ENCODE peak calls at places on chromosomes 4 and X, in eight cellular contexts. X is adipocyte, Y is fibroblast of lung, M is GM12878, T is HCT116, A is neural progenitor cell, J is trophoblast cell, B is IMR-90. V is an unnamed sample.
A peak's percentile ranks its signal among the peaks of the same experiment; 100 is the strongest.

GRCh38 chr4:69214716-69215115 is at the start of gene UGT2B11:
- DNase-seq in M (no peak), X (no peak), J (no peak), Y (no peak), T (no peak), A (no peak), B (no peak), V (no peak)

GRCh38 chrX:130539721-130540321 is 138.0 kb downstream of the RBMX2 start:
- DNase-seq in M (no peak), X (peak; percentile 74), T (peak; percentile 27), A (peak; percentile 61), J (peak; percentile 68), B (peak; percentile 45), Y (peak; percentile 24), V (peak; percentile 32)

GRCh38 chr4:176123710-176124407 is 58.2 kb downstream of the WDR17 start:
- DNase-seq in A (peak; percentile 72), J (peak; percentile 56), B (no peak), X (peak; percentile 38), T (peak; percentile 26), M (peak; percentile 51), Y (peak; percentile 6), V (no peak)

GRCh38 chrX:136146614-136147319 is 566 bp upstream of the FHL1 start:
- DNase-seq in X (peak; percentile 31), T (no peak), Y (peak; percentile 9), M (no peak), A (peak; percentile 49), B (no peak), J (no peak), V (no peak)

GRCh38 chr4:37392540-37393255 is 148.2 kb downstream of the NWD2 start:
- DNase-seq in T (peak; percentile 23), M (no peak), A (peak; percentile 5), J (no peak), X (no peak), B (no peak), Y (peak; percentile 1), V (no peak)

GRCh38 chr4:52368895-52369294 is 290.2 kb downstream of the USP46 start:
- DNase-seq in J (no peak), T (no peak), Y (no peak), X (no peak), M (no peak), B (no peak), A (no peak), V (no peak)

GRCh38 chr4:107977482-107977881 is 12.2 kb upstream of the HADH start:
- DNase-seq in T (no peak), J (no peak), Y (no peak), X (no peak), B (no peak), A (no peak), M (no peak), V (no peak)

GRCh38 chr4:173735585-173735984 is 205.6 kb upstream of the HAND2 start:
- DNase-seq in M (no peak), A (no peak), T (no peak), X (no peak), B (no peak), Y (no peak), J (no peak), V (no peak)

GRCh38 chrX:76796311-76796710 is 368.8 kb downstream of the MAGEE1 start:
- DNase-seq in B (no peak), M (no peak), J (peak; percentile 9), A (no peak), T (no peak), Y (no peak), X (no peak), V (no peak)

GRCh38 chr4:1594871-1595788 is 89.0 kb downstream of the FAM53A start:
- DNase-seq in A (no peak), Y (no peak), B (no peak), X (no peak), T (no peak), J (no peak), M (no peak), V (no peak)

GRCh38 chr4:42143996-42144395 is 8.5 kb downstream of the BEND4 start:
- DNase-seq in A (no peak), Y (no peak), X (no peak), J (peak; percentile 7), T (no peak), M (no peak), B (no peak), V (no peak)

GRCh38 chr4:89894654-89895652 is at the start of gene MMRN1:
- DNase-seq in M (no peak), B (no peak), X (no peak), A (no peak), J (no peak), Y (no peak), T (no peak), V (no peak)

GRCh38 chr4:24235609-24236008 is 345.8 kb upstream of the PPARGC1A start:
- DNase-seq in M (no peak), J (no peak), B (peak; percentile 12), T (no peak), Y (peak; percentile 33), A (no peak), X (no peak), V (no peak)

GRCh38 chr4:187937557-187937956 is 58.0 kb upstream of the ZFP42 start:
- DNase-seq in M (no peak), T (no peak), B (no peak), A (no peak), Y (no peak), X (no peak), J (no peak), V (no peak)

GRCh38 chr4:134906404-134907023 is 704.9 kb upstream of the PABPC4L start:
- DNase-seq in Y (peak; percentile 13), A (peak; percentile 49), T (no peak), B (no peak), J (peak; percentile 31), X (peak; percentile 70), M (no peak), V (no peak)

GRCh38 chrX:153378607-153379006 is 22.5 kb downstream of the PNMA6E start:
- DNase-seq in T (no peak), J (no peak), X (no peak), A (no peak), B (no peak), Y (no peak), M (no peak), V (no peak)

GRCh38 chr4:157304769-157305168 is 84.2 kb downstream of the GRIA2 start:
- DNase-seq in X (no peak), Y (no peak), M (no peak), B (no peak), A (peak; percentile 6), J (no peak), T (no peak), V (peak; percentile 57)

GRCh38 chr4:7421356-7422097 is 13.2 kb downstream of the PSAPL1 start:
- DNase-seq in M (no peak), T (no peak), X (no peak), A (no peak), J (no peak), Y (no peak), B (no peak), V (no peak)

GRCh38 chr4:80309301-80310004 is 26.1 kb upstream of the CFAP299 start:
- DNase-seq in T (no peak), J (peak; percentile 36), A (no peak), Y (peak; percentile 97), X (peak; percentile 85), M (no peak), B (peak; percentile 96), V (no peak)

GRCh38 chr4:185004562-185005208 is 13.6 kb upstream of the HELT start:
- DNase-seq in J (no peak), X (no peak), A (peak; percentile 69), M (no peak), B (no peak), Y (no peak), T (no peak), V (no peak)
- H3K9ac ChIP-seq in J (no peak overlapping the region), X (peak overlapping the region; percentile 45), A (no peak overlapping the region), M (no peak overlapping the region), B (no peak overlapping the region), Y (no peak overlapping the region), T (peak overlapping the region; percentile 22), V (no peak overlapping the region)

DNA sequence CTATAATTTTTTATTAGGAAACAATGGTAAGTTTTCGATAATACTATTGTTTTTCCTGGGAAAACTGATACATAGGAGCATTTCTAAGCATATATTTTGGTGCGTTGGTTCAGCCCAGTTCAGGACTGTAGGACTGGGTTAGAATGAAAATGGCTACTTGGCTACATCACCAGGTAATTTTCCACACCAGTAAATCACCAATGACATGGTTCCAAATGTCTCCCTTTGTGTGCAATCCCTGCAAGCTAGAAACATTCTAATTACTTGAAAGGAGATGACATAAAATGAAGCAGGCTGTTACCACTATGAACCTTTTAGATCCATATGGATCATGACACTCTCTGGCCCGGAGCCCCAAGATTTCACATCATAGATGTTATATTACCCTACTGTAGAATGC is 577.3 kb upstream of the FTHL17 start:
- DNase-seq in A (no peak), T (no peak), Y (no peak), X (no peak), M (no peak), B (no peak), J (no peak), V (no peak)
- H3K9ac ChIP-seq in A (no peak overlapping the region), T (no peak overlapping the region), Y (no peak overlapping the region), X (no peak overlapping the region), M (no peak overlapping the region), B (no peak overlapping the region), J (no peak overlapping the region), V (no peak overlapping the region)

DNA sequence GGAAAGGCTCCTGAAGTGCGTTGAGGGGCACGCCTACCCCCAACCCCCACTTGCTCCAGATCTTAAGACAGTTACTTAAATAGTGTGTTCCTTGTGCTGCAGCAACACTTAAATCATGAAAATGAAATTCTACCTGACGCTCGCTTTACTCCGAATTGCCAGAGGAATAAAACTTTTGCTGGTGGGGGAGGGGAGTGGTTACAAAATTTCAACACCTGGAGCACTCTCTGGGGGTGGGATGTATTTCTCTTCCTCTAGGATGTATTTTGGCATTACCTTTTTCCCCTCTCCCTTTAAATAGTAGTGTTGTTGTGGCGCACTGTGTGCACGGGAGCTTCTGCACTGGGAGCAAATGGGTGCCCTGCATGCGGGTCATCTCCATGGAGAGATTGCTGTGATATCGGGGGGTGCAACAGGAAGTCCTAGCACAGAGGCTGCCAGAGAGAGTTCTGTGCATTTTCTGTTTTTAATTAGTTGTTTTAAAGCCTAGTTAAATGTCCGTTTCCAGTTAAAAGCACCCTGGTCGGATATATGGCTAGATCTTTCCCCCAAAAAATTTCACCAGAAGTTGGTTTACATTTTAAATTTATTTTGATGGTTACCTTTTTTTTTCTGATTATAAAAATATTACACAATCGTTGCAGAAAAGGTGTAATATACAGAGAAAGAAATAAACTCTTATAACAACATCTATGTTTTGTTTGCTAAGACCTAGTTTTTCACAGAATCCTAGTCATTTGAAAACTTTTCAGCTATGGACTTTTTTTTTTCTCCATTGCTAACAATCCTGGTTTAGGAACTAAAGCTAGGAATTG is 207.6 kb downstream of the SOWAHB start:
- DNase-seq in T (no peak), X (peak; percentile 61), Y (no peak), M (no peak), B (peak; percentile 24), J (peak; percentile 73), A (no peak), V (no peak)
- H3K9ac ChIP-seq in T (peak overlapping the region; percentile 73), X (peak overlapping the region; percentile 69), Y (peak overlapping the region; percentile 79), M (no peak overlapping the region), B (peak overlapping the region; percentile 99), J (peak overlapping the region; percentile 76), A (no peak overlapping the region), V (peak overlapping the region; percentile 60)

DNA sequence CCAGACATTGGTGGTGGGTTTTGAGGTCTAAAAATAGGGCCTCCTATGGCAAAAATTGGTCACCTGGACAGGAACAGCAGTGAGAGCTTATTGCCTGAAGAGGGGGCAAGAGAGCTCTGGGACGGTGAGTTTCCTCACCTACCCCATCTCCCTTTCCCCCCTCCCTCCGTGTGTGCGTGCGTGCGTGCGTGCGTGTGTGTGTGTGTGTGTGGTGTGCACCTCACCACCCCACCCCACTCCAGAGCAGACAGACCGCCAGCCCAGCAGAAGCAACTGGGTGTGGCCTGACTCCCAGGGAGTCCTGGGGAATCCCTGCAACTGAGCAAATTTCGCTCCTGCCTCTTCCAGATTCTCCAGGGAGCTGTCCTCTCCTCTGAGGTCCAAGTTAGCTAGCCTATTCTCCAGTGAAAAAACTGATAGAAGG is 44.7 kb downstream of the PRPS1 start:
- DNase-seq in B (peak; percentile 56), J (peak; percentile 65), X (peak; percentile 75), M (no peak), T (peak; percentile 63), Y (peak; percentile 70), A (peak; percentile 81), V (no peak)
- H3K9ac ChIP-seq in B (no peak overlapping the region), J (no peak overlapping the region), X (peak overlapping the region; percentile 94), M (no peak overlapping the region), T (no peak overlapping the region), Y (no peak overlapping the region), A (no peak overlapping the region), V (no peak overlapping the region)